ENCODE peak calls at places on chromosomes 4 and X, in ten cellular contexts. T, Y, B, H, M, X, D, N, R and F are unnamed samples.

GRCh38 chr4:15427715-15428114 is at the start of gene C1QTNF7:
- DNase-seq in T (no peak), H (no peak), X (no peak), B (no peak), R (no peak), D (no peak), N (no peak), Y (no peak), M (no peak), F (no peak)

GRCh38 chr4:108700358-108700757 is 50.0 kb downstream of the OSTC start:
- DNase-seq in D (no peak), H (peak), N (no peak), Y (peak), X (no peak), M (no peak), R (no peak), B (peak), T (no peak), F (peak)

GRCh38 chr4:92234393-92235176 is 69.2 kb upstream of the GRID2 start:
- DNase-seq in R (no peak), B (peak), T (no peak), Y (peak), X (no peak), H (peak), N (no peak), M (no peak), D (no peak), F (peak)

GRCh38 chrX:155767101-155767878 is 113.9 kb upstream of the VAMP7 start:
- DNase-seq in H (peak), R (peak), Y (peak), D (peak), N (peak), M (peak), B (peak), X (no peak), T (no peak), F (peak)

GRCh38 chr4:129583868-129584267 is 487.9 kb downstream of the C4orf33 start:
- DNase-seq in B (peak), H (peak), M (no peak), R (no peak), X (no peak), D (no peak), T (no peak), N (no peak), Y (no peak), F (no peak)

GRCh38 chr4:68416591-68416990 is 30.7 kb upstream of the TMPRSS11E start:
- DNase-seq in D (no peak), B (no peak), N (no peak), M (no peak), H (peak), R (no peak), Y (peak), T (no peak), X (no peak), F (no peak)

GRCh38 chr4:182250446-182250845 is 7.2 kb downstream of the TENM3 start:
- DNase-seq in H (peak), T (no peak), X (no peak), B (no peak), M (no peak), Y (no peak), N (no peak), R (no peak), D (no peak), F (no peak)

GRCh38 chr4:2484993-2485392 is 16.1 kb downstream of the RNF4 start:
- DNase-seq in D (peak), B (peak), T (peak), Y (no peak), R (peak), H (peak), N (peak), X (peak), M (peak), F (no peak)

GRCh38 chr4:54320826-54321320 is 91.8 kb downstream of the PDGFRA start:
- DNase-seq in R (no peak), Y (no peak), H (no peak), B (no peak), T (no peak), D (no peak), X (no peak), M (no peak), N (no peak), F (no peak)

GRCh38 chr4:7960790-7961655 is 21.4 kb upstream of the AFAP1 start:
- DNase-seq in D (no peak), H (peak), X (no peak), Y (peak), B (peak), T (peak), M (peak), N (no peak), R (peak), F (peak)

GRCh38 chr4:119139822-119140252 is 4.2 kb downstream of the MYOZ2 start:
- DNase-seq in N (no peak), D (no peak), Y (no peak), T (no peak), R (no peak), H (no peak), B (no peak), X (no peak), M (no peak), F (no peak)

GRCh38 chrX:153966841-153967535 is 4.6 kb downstream of the HCFC1 start:
- DNase-seq in T (no peak), M (no peak), N (no peak), D (no peak), B (peak), X (no peak), Y (peak), H (peak), R (no peak), F (no peak)

GRCh38 chr4:73275318-73275654 is 16.7 kb upstream of the ANKRD17 start:
- DNase-seq in X (no peak), H (no peak), M (no peak), D (no peak), R (no peak), B (no peak), N (no peak), Y (no peak), T (no peak), F (no peak)

GRCh38 chr4:165426769-165427168 is 48.0 kb downstream of the CPE start:
- DNase-seq in B (no peak), N (no peak), X (no peak), H (no peak), M (no peak), Y (no peak), R (no peak), T (no peak), D (no peak), F (no peak)
- H3K4me3 ChIP-seq in B (no peak), N (no peak), X (no peak), H (no peak), M (no peak), Y (no peak), R (no peak), T (no peak), D (no peak), F (no peak)

DNA sequence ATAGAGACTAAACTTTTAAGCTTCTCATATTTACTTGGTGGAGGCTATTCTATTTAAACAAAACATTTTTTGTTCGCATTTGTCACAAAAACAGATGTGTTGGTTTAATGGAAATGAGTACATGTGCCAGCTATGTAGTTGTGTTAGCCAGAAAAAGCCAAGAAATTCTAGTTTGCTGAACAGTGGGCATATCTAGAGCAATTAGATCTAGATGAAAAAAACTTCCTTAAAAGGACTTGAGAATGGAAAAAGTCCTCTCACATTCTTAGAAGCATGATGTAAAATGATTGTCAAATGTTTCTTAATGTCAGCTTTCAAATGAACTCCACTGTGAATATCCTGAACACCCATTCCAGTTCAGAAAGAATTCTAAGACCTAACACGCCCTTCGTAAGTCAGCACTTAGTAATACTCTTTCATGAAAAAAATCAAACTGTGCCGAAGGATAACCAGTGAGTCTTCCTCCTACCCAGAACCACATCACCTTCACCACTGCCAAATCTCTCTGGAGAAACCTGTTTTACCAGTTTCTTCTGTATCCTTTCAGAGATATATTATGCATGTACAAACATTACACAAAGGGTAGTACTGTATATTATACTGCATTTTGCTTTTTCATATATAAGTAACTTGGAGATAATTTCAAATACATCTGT is 28.2 kb downstream of the PHKA1 start:
- DNase-seq in D (no peak), H (peak), X (no peak), Y (peak), B (peak), M (peak), R (no peak), T (no peak), N (no peak), F (no peak)
- H3K4me3 ChIP-seq in D (no peak), H (no peak), X (no peak), Y (no peak), B (no peak), M (no peak), R (no peak), T (no peak), N (no peak), F (no peak)

GRCh38 chrX:110002300-110003166 is at the start of gene TMEM164:
- DNase-seq in T (peak), D (peak), H (peak), M (peak), X (peak), R (peak), B (peak), Y (peak), N (peak), F (peak)
- H3K4me3 ChIP-seq in T (peak), D (peak), H (peak), M (peak), X (peak), R (peak), B (peak), Y (peak), N (peak), F (peak)

GRCh38 chrX:133414399-133415275 is 652 bp downstream of the GPC4 start:
- DNase-seq in Y (no peak), B (peak), T (no peak), M (peak), X (no peak), N (peak), D (peak), H (peak), R (no peak), F (no peak)
- H3K4me3 ChIP-seq in Y (peak), B (peak), T (peak), M (peak), X (peak), N (peak), D (peak), H (peak), R (peak), F (peak)

GRCh38 chr4:99317354-99317753 is 3.8 kb downstream of the ADH1B start:
- DNase-seq in H (no peak), R (no peak), T (no peak), D (no peak), Y (no peak), X (no peak), B (no peak), M (no peak), N (no peak), F (no peak)
- H3K4me3 ChIP-seq in H (no peak), R (no peak), T (no peak), D (no peak), Y (no peak), X (no peak), B (no peak), M (no peak), N (peak), F (no peak)

DNA sequence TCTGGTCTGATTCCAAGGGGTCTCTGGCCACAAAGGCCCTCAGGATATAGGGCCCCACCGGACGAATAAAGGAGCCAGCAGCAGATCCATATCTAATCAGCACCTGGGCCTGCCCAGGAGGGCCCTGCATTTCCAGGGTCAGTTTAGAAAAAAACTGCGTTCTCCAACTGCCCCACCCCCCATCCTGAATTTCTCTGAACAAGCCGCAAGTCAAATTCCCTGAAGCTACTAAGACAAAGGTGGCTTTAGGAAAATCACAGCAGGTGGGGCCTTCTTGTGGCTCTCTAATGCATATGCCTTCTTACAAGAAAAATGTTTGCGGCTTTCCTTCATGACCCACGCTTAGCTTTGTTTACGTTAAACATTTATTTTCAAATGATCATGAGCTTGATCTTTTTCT is 76.6 kb downstream of the MBNL3 start:
- DNase-seq in X (no peak), D (no peak), N (no peak), B (no peak), R (no peak), M (no peak), T (no peak), Y (no peak), H (peak), F (peak)
- H3K4me3 ChIP-seq in X (no peak), D (no peak), N (no peak), B (no peak), R (no peak), M (no peak), T (no peak), Y (no peak), H (no peak), F (no peak)

GRCh38 chr4:106368678-106369077 is at the start of gene GIMD1:
- DNase-seq in Y (no peak), H (no peak), D (no peak), N (no peak), T (no peak), X (no peak), M (no peak), R (no peak), B (no peak), F (no peak)
- H3K4me3 ChIP-seq in Y (no peak), H (no peak), D (no peak), N (no peak), T (no peak), X (no peak), M (no peak), R (no peak), B (no peak), F (no peak)

GRCh38 chr4:141081921-141082381 is 51.3 kb downstream of the RNF150 start:
- DNase-seq in Y (no peak), H (no peak), N (no peak), X (no peak), B (no peak), D (no peak), R (no peak), T (no peak), M (no peak), F (no peak)
- H3K4me3 ChIP-seq in Y (no peak), H (no peak), N (no peak), X (no peak), B (no peak), D (no peak), R (no peak), T (no peak), M (no peak), F (no peak)